ENCODE peak calls at places on chromosomes 5 and 9, in six cellular contexts. L is right cardiac atrium, E is IMR-90, D is mammary epithelial cell, G is OCI-LY7, K is PC-3. Q is an unnamed sample.

GRCh38 chr5:56589486-56589870 is 225.9 kb upstream of the MAP3K1 start:
- DNase-seq in L (no peak), E (no peak), D (no peak), G (no peak), K (no peak), Q (no peak)

GRCh38 chr5:151298465-151298864 is 5.1 kb downstream of the SLC36A3 start:
- DNase-seq in L (no peak), E (no peak), D (no peak), G (no peak), K (no peak), Q (no peak)

GRCh38 chr9:137277329-137278041 is at the start of gene TOR4A:
- DNase-seq in L (peak; percentile 93), E (peak; percentile 86), D (no peak), G (peak; percentile 90), K (peak; percentile 86), Q (peak; percentile 95)

GRCh38 chr5:141740885-141741284 is 58.9 kb upstream of the ARAP3 start:
- DNase-seq in L (no peak), E (no peak), D (no peak), G (no peak), K (no peak), Q (no peak)

GRCh38 chr5:167244583-167244982 is 1046.9 kb upstream of the WWC1 start:
- DNase-seq in L (no peak), E (no peak), D (no peak), G (no peak), K (no peak), Q (no peak)

GRCh38 chr9:125203259-125203658 is 2.9 kb downstream of the RABEPK start:
- DNase-seq in L (no peak), E (peak; percentile 46), D (no peak), G (no peak), K (no peak), Q (no peak)

GRCh38 chr9:20640331-20641187 is 18.3 kb upstream of the MLLT3 start:
- DNase-seq in L (peak; percentile 51), E (peak; percentile 25), D (peak; percentile 81), G (peak; percentile 74), K (peak; percentile 78), Q (peak; percentile 61)

GRCh38 chr5:173896631-173897030 is 8.5 kb downstream of the CPEB4 start:
- DNase-seq in L (no peak), E (no peak), D (no peak), G (no peak), K (no peak), Q (no peak)

GRCh38 chr9:12696931-12697622 is 3.9 kb downstream of the TYRP1 start:
- DNase-seq in L (no peak), E (no peak), D (no peak), G (no peak), K (no peak), Q (no peak)

GRCh38 chr9:8734760-8735159 is 935.2 kb upstream of the DMAC1 start:
- DNase-seq in L (no peak), E (no peak), D (no peak), G (no peak), K (no peak), Q (no peak)

GRCh38 chr9:13064676-13065075 is 214.8 kb downstream of the MPDZ start:
- DNase-seq in L (no peak), E (no peak), D (no peak), G (no peak), K (no peak), Q (no peak)

GRCh38 chr5:52924458-52924857 is 64.7 kb upstream of the ITGA2 start:
- DNase-seq in L (no peak), E (no peak), D (no peak), G (no peak), K (no peak), Q (no peak)

GRCh38 chr5:170985486-170985885 is 123.7 kb downstream of the RANBP17 start:
- DNase-seq in L (no peak), E (peak; percentile 10), D (no peak), G (no peak), K (no peak), Q (no peak)

GRCh38 chr5:1782385-1783213 is 17.0 kb downstream of the MRPL36 start:
- DNase-seq in L (no peak), E (no peak), D (no peak), G (peak; percentile 77), K (no peak), Q (no peak)

GRCh38 chr9:101353683-101354082 is 31.1 kb downstream of the BAAT start:
- DNase-seq in L (no peak), E (no peak), D (no peak), G (no peak), K (no peak), Q (no peak)

GRCh38 chr5:43033845-43034590 is 6.1 kb downstream of the ANXA2R start:
- DNase-seq in L (no peak), E (peak; percentile 45), D (no peak), G (no peak), K (no peak), Q (no peak)

GRCh38 chr9:131992906-131993657 is 86.6 kb downstream of the MED27 start:
- DNase-seq in L (no peak), E (peak; percentile 31), D (no peak), G (no peak), K (no peak), Q (no peak)

GRCh38 chr9:17600962-17601593 is 22.2 kb downstream of the SH3GL2 start:
- DNase-seq in L (no peak), E (peak; percentile 60), D (no peak), G (no peak), K (peak; percentile 46), Q (no peak)

GRCh38 chr5:149541893-149542292 is 9.3 kb downstream of the CSNK1A1 start:
- DNase-seq in L (no peak), E (no peak), D (no peak), G (no peak), K (no peak), Q (no peak)

GRCh38 chr5:149545327-149545726 is 5.9 kb downstream of the CSNK1A1 start:
- DNase-seq in L (no peak), E (no peak), D (no peak), G (no peak), K (no peak), Q (no peak)

GRCh38 chr5:149544199-149544472 is 7.1 kb downstream of the CSNK1A1 start:
- DNase-seq in L (no peak), E (no peak), D (no peak), G (no peak), K (no peak), Q (no peak)

GRCh38 chr5:149546974-149547373 is 4.3 kb downstream of the CSNK1A1 start:
- DNase-seq in L (no peak), E (no peak), D (peak; percentile 75), G (no peak), K (peak; percentile 98), Q (no peak)

GRCh38 chr5:149543361-149544198 is 7.7 kb downstream of the CSNK1A1 start:
- DNase-seq in L (no peak), E (no peak), D (no peak), G (no peak), K (no peak), Q (no peak)
- H3K4me1 ChIP-seq in L (peaks cover 10% of the 10 kb centered on the region), E (peaks cover 13% of the 10 kb centered on the region), D (peaks cover 19% of the 10 kb centered on the region), G (peaks cover 16% of the 10 kb centered on the region), K (peaks cover 32% of the 10 kb centered on the region), Q (peaks cover 100% of the 10 kb centered on the region)

GRCh38 chr5:169651526-169651925 is 14.5 kb downstream of the DOCK2 start:
- DNase-seq in L (no peak), E (no peak), D (no peak), G (no peak), K (no peak), Q (no peak)
- H3K4me1 ChIP-seq in L (peaks cover 7% of the 10 kb centered on the region), E (peaks cover 26% of the 10 kb centered on the region), D (peaks cover 18% of the 10 kb centered on the region), G (peaks cover 49% of the 10 kb centered on the region), K (peaks cover 11% of the 10 kb centered on the region), Q (peaks cover 33% of the 10 kb centered on the region)

DNA sequence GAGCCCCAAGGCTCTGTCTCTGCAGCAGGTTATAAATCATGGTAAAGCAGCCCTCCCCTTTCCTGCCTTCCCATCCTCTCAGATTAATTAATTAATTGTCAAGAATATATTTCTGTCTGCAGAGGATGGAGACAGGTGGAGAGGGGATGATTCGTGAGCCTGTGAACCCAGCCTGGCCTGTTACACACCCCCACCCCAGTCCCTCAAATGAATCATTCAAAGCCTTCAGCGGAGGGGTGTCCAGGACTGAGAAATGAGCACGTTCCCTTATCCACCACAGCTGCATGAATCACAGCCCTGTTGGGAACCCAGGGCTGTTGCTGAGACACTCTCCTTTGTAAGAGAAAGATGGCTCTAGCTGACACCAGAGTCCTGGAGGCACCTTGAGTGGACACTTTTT is 56.0 kb downstream of the NIPAL4 start:
- DNase-seq in L (no peak), E (peak; percentile 94), D (peak; percentile 82), G (no peak), K (peak; percentile 90), Q (no peak)
- H3K4me1 ChIP-seq in L (peaks cover 7% of the 10 kb centered on the region), E (peaks cover 23% of the 10 kb centered on the region), D (peaks cover 33% of the 10 kb centered on the region), G (no peaks in the 10 kb centered on the region), K (peaks cover 53% of the 10 kb centered on the region), Q (peaks cover 59% of the 10 kb centered on the region)

GRCh38 chr5:132466453-132467291 is 23.9 kb downstream of the IRF1 start:
- DNase-seq in L (no peak), E (peak; percentile 17), D (peak; percentile 78), G (peak; percentile 84), K (no peak), Q (no peak)

GRCh38 chr5:132462856-132463745 is 27.5 kb downstream of the IRF1 start:
- DNase-seq in L (no peak), E (no peak), D (no peak), G (no peak), K (no peak), Q (no peak)

GRCh38 chr5:132463808-132464154 is 26.8 kb downstream of the IRF1 start:
- DNase-seq in L (no peak), E (no peak), D (no peak), G (no peak), K (no peak), Q (no peak)

GRCh38 chr5:132465095-132465707 is 25.4 kb downstream of the IRF1 start:
- DNase-seq in L (no peak), E (no peak), D (no peak), G (no peak), K (no peak), Q (no peak)

GRCh38 chr5:132464155-132464939 is 26.2 kb downstream of the IRF1 start:
- DNase-seq in L (no peak), E (no peak), D (peak; percentile 54), G (peak; percentile 81), K (no peak), Q (no peak)
- H3K4me1 ChIP-seq in L (peaks cover 31% of the 10 kb centered on the region), E (peaks cover 27% of the 10 kb centered on the region), D (peaks cover 52% of the 10 kb centered on the region), G (peaks cover 82% of the 10 kb centered on the region), K (peaks cover 9% of the 10 kb centered on the region), Q (peaks cover 48% of the 10 kb centered on the region)

GRCh38 chr5:61299254-61299653 is 32.8 kb upstream of the ZSWIM6 start:
- DNase-seq in L (no peak), E (no peak), D (peak; percentile 93), G (no peak), K (no peak), Q (no peak)
- H3K4me1 ChIP-seq in L (peaks cover 6% of the 10 kb centered on the region), E (peaks cover 32% of the 10 kb centered on the region), D (peaks cover 54% of the 10 kb centered on the region), G (no peaks in the 10 kb centered on the region), K (peaks cover 55% of the 10 kb centered on the region), Q (no peaks in the 10 kb centered on the region)

Q was measured in heart right ventricle.